ENCODE peak calls at places on chromosomes 5 and 9, in seven cellular contexts. I, Y, K, R, Q, F and A are unnamed samples.

GRCh38 chr5:52024363-52024762 is 641.1 kb downstream of the ISL1 start:
- DNase-seq in I (no peak), Y (no peak), K (no peak), R (no peak), Q (no peak), F (no peak), A (no peak)

GRCh38 chr5:8756498-8757084 is 789.3 kb downstream of the SEMA5A start:
- DNase-seq in I (peak), Y (no peak), K (no peak), R (no peak), Q (no peak), F (peak), A (no peak)

GRCh38 chr9:34311499-34312225 is 17.4 kb downstream of the KIF24 start:
- DNase-seq in I (no peak), Y (no peak), K (no peak), R (no peak), Q (no peak), F (no peak), A (no peak)

GRCh38 chr5:30324083-30324482 is 869.4 kb upstream of the CDH6 start:
- DNase-seq in I (peak), Y (no peak), K (no peak), R (no peak), Q (no peak), F (no peak), A (no peak)

GRCh38 chr5:34410411-34411139 is 245.6 kb upstream of the RAI14 start:
- DNase-seq in I (no peak), Y (no peak), K (no peak), R (no peak), Q (no peak), F (no peak), A (no peak)

GRCh38 chr5:133189881-133190280 is 138.1 kb downstream of the HSPA4 start:
- DNase-seq in I (no peak), Y (no peak), K (no peak), R (no peak), Q (peak), F (no peak), A (no peak)

GRCh38 chr9:93684806-93685553 is 108.6 kb downstream of the PHF2 start:
- DNase-seq in I (no peak), Y (no peak), K (no peak), R (no peak), Q (peak), F (no peak), A (no peak)

GRCh38 chr5:71576241-71576640 is 10.9 kb upstream of the MCCC2 start:
- DNase-seq in I (no peak), Y (no peak), K (no peak), R (no peak), Q (no peak), F (no peak), A (no peak)

GRCh38 chr9:121023064-121023463 is 27.0 kb downstream of the C5 start:
- DNase-seq in I (peak), Y (no peak), K (no peak), R (no peak), Q (no peak), F (no peak), A (no peak)

GRCh38 chr9:117303643-117304230 is 111.1 kb downstream of the ASTN2 start:
- DNase-seq in I (no peak), Y (no peak), K (no peak), R (no peak), Q (no peak), F (no peak), A (no peak)

GRCh38 chr5:151095341-151096000 is 14.6 kb upstream of the TNIP1 start:
- DNase-seq in I (peak), Y (no peak), K (no peak), R (no peak), Q (peak), F (peak), A (peak)

GRCh38 chr5:50580506-50580905 is 85.9 kb upstream of the PARP8 start:
- DNase-seq in I (no peak), Y (no peak), K (no peak), R (no peak), Q (no peak), F (no peak), A (no peak)

GRCh38 chr5:54909126-54909525 is 76.3 kb downstream of the ESM1 start:
- DNase-seq in I (no peak), Y (no peak), K (no peak), R (no peak), Q (no peak), F (no peak), A (no peak)

GRCh38 chr9:136484153-136485048 is 1.6 kb upstream of the SEC16A start:
- DNase-seq in I (peak), Y (peak), K (no peak), R (peak), Q (no peak), F (peak), A (peak)

GRCh38 chr5:139698461-139699146 is 50.5 kb downstream of the CXXC5 start:
- DNase-seq in I (no peak), Y (peak), K (peak), R (peak), Q (no peak), F (peak), A (peak)

GRCh38 chr5:68482199-68482598 is 266.6 kb downstream of the PIK3R1 start:
- DNase-seq in I (no peak), Y (no peak), K (no peak), R (no peak), Q (peak), F (no peak), A (no peak)

GRCh38 chr9:77017505-77017894 is 2.0 kb upstream of the FOXB2 start:
- DNase-seq in I (no peak), Y (no peak), K (no peak), R (no peak), Q (no peak), F (no peak), A (no peak)

GRCh38 chr9:128921881-128922763 is 1.3 kb downstream of the PHYHD1 start:
- DNase-seq in I (no peak), Y (peak), K (peak), R (no peak), Q (peak), F (peak), A (peak)

GRCh38 chr5:59341155-59341554 is 552.4 kb downstream of the PDE4D start:
- DNase-seq in I (no peak), Y (no peak), K (no peak), R (no peak), Q (no peak), F (no peak), A (no peak)

GRCh38 chr5:68683632-68684035 is 410.2 kb upstream of the SLC30A5 start:
- DNase-seq in I (peak), Y (no peak), K (no peak), R (no peak), Q (no peak), F (no peak), A (no peak)

GRCh38 chr9:35840901-35841900 is 12.2 kb downstream of the TMEM8B start:
- DNase-seq in I (no peak), Y (peak), K (no peak), R (peak), Q (no peak), F (no peak), A (no peak)

GRCh38 chr5:73909474-73909873 is 283.5 kb downstream of the ARHGEF28 start:
- DNase-seq in I (no peak), Y (no peak), K (no peak), R (no peak), Q (no peak), F (no peak), A (no peak)

GRCh38 chr9:128863647-128864046 is 18.1 kb downstream of the KYAT1 start:
- DNase-seq in I (peak), Y (peak), K (peak), R (peak), Q (peak), F (peak), A (peak)

GRCh38 chr9:95129651-95130291 is 187.7 kb downstream of the FANCC start:
- DNase-seq in I (no peak), Y (peak), K (no peak), R (no peak), Q (no peak), F (no peak), A (no peak)

GRCh38 chr9:5478214-5478613 is 27.9 kb downstream of the CD274 start:
- DNase-seq in I (no peak), Y (no peak), K (no peak), R (no peak), Q (no peak), F (no peak), A (no peak)

GRCh38 chr9:19156026-19156474 is 28.8 kb upstream of the PLIN2 start:
- DNase-seq in I (no peak), Y (no peak), K (no peak), R (no peak), Q (no peak), F (no peak), A (no peak)

GRCh38 chr5:179792612-179793469 is 945 bp upstream of the LTC4S start:
- DNase-seq in I (no peak), Y (peak), K (no peak), R (peak), Q (no peak), F (no peak), A (peak)

GRCh38 chr9:84867171-84867570 is 197.6 kb downstream of the NTRK2 start:
- DNase-seq in I (no peak), Y (no peak), K (no peak), R (no peak), Q (no peak), F (no peak), A (no peak)

GRCh38 chr5:179699640-179700298 is 1.0 kb downstream of the CANX start:
- DNase-seq in I (peak), Y (no peak), K (no peak), R (peak), Q (peak), F (peak), A (no peak)

GRCh38 chr5:151571270-151572173 is 19.6 kb downstream of the FAT2 start:
- DNase-seq in I (no peak), Y (no peak), K (no peak), R (no peak), Q (no peak), F (no peak), A (no peak)

GRCh38 chr5:14510156-14510734 is 71.3 kb upstream of the OTULINL start:
- DNase-seq in I (no peak), Y (no peak), K (no peak), R (no peak), Q (no peak), F (no peak), A (no peak)

GRCh38 chr5:67879619-67880357 is 335.8 kb upstream of the PIK3R1 start:
- DNase-seq in I (no peak), Y (no peak), K (no peak), R (no peak), Q (no peak), F (no peak), A (no peak)

GRCh38 chr9:71624728-71625127 is 143.6 kb downstream of the CEMIP2 start:
- DNase-seq in I (no peak), Y (no peak), K (no peak), R (no peak), Q (no peak), F (no peak), A (no peak)
- TF ChIP-seq CTCF in I (no peak), Y (no peak), K (no peak), R (no peak), Q (no peak), F (no peak), A (no peak)

DNA sequence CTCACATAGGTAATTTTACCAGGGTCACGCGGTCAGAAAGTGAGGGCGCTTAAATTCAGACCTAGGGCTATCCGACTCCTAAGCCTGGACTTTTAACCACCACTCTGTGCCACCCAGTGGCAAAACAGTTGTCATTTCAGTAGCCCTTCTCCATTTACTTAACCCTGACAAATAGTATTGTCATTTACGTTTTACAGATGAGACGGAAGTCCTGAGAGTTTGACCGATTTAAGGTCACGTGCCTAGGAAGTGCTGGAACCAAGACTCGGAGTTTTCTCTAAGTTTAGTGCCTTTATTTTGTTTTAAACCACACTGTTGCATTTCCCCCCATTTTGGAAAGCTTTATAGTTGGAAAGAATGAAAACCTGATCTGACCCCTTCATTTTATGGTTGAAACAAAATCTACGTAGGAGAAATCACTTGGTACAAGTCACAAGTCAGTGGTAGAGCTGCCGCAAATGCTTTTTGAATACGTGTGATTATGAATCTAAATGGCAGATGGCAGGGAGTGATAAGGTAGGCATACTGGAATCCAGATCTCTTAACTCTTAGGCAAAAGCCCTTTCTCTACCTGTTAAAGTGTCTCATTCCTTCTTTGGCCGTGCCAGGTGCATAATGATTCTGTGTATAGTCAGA is 701 bp downstream of the MRRF start:
- DNase-seq in I (peak), Y (no peak), K (no peak), R (no peak), Q (peak), F (peak), A (no peak)
- H3K27ac ChIP-seq in I (peak), Y (peak), K (peak), R (peak), Q (peak), F (peak), A (peak)

DNA sequence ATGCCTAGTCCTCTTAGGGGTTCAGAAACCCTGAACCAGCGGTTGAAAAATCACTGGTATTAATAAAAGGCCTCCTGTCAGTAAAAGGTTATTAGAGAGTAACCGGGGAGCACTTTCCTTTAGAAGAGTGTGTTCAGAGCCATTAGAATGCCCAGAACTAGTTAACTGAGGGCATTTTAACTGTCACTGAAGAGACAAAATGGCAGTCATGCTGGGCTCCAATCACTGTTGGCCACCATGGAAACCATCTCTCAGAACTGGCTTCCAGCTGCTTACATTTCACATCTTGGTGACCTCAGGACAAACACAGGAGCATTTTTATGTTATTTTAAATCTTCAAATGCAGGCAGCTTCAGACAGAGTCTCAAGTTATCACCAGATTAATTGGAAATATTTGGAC is 36.2 kb upstream of the GDA start:
- DNase-seq in I (no peak), Y (no peak), K (no peak), R (no peak), Q (no peak), F (no peak), A (no peak)
- TF ChIP-seq EP300 in I (no peak), Y (no peak), K (no peak), R (no peak), Q (no peak), F (no peak), A (no peak)

DNA sequence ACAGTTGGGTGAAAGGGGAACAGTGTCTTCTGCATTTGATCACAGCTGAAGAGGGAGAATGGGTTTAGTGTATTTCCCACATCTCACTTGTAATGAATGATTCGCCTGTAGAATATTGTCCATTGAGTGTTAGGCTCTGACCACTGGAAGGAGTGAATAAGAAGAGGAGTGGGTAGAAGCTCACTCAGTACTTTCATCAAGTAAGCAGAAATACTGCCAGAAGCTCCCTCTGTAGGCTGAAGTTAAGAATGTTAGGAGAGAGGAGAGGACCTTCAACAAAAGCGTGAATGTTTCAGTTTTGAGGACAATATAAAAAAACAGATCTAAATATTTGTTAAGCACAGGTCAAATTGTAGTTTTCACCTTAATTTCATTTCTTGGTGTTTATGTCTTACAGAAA is 27.5 kb downstream of the FSD1L start:
- DNase-seq in I (peak), Y (no peak), K (no peak), R (no peak), Q (no peak), F (no peak), A (no peak)
- TF ChIP-seq CTCF in I (peak), Y (no peak), K (no peak), R (no peak), Q (peak), F (peak), A (no peak)

DNA sequence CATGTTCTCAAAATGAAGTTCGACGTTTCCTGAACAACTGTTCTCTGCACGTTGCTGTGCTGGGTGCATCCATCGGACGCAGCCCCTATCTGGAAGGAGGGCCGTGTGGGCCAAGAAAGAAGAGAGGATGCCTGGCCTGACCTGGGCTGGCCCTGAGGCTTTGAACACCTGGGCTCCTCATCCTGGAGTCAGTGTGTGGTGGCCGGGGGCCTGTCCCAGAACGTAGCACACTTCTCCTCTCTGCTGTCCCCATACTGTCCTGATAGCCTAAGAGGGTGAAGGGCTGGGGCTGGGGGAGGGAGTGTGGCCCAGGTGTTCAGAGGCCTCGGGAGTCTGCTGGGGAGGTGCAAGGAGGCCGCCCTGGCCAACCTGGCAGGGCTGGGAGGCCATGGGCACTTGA is 21.5 kb downstream of the COL5A1 start:
- DNase-seq in I (no peak), Y (peak), K (no peak), R (peak), Q (no peak), F (no peak), A (no peak)
- H3K27ac ChIP-seq in I (no peak), Y (peak), K (peak), R (no peak), Q (no peak), F (peak), A (no peak)

GRCh38 chr5:118854819-118855218 is 133.5 kb downstream of the DTWD2 start:
- DNase-seq in I (no peak), Y (no peak), K (no peak), R (no peak), Q (no peak), F (no peak), A (no peak)
- TF ChIP-seq EP300 in I (no peak), Y (no peak), K (no peak), R (no peak), Q (no peak), F (no peak), A (no peak)